ENCODE peak calls at places on chromosomes 3 and 15, in seven cellular contexts. Z is effector CD8-positive, alpha-beta T cell; Q is islet precursor cell; P is NCI-H460; J is fibroblast of mammary gland; B is astrocyte of the spinal cord; A is cardiac fibroblast. Y is an unnamed sample.

GRCh38 chr3:30693470-30694120 is 87.2 kb downstream of the TGFBR2 start:
- DNase-seq in P (peak), Z (peak), B (peak), A (peak), J (peak), Q (peak), Y (peak)

GRCh38 chr3:196202516-196202970 is 8.7 kb downstream of the ZDHHC19 start:
- DNase-seq in Q (peak), J (peak), P (no peak), A (peak), B (peak), Z (no peak), Y (no peak)

GRCh38 chr3:140469491-140469890 is 208.4 kb upstream of the TRIM42 start:
- DNase-seq in P (no peak), A (no peak), B (peak), Q (peak), Z (no peak), J (peak), Y (no peak)

GRCh38 chr3:102529452-102529851 is 94.6 kb downstream of the ZPLD1 start:
- DNase-seq in Q (peak), B (peak), Z (no peak), A (peak), J (peak), P (peak), Y (peak)

GRCh38 chr15:98745650-98746374 is 97.5 kb downstream of the IGF1R start:
- DNase-seq in Q (no peak), B (peak), P (no peak), J (no peak), A (peak), Z (no peak), Y (no peak)

GRCh38 chr15:81120069-81120468 is 14.0 kb upstream of the CFAP161 start:
- DNase-seq in Z (no peak), P (no peak), B (no peak), Q (no peak), A (no peak), J (no peak), Y (no peak)

GRCh38 chr3:114624676-114625181 is 330.9 kb downstream of the TIGIT start:
- DNase-seq in A (peak), P (peak), J (peak), Z (no peak), Q (peak), B (peak), Y (peak)

GRCh38 chr3:113064183-113064582 is 73.4 kb downstream of the GTPBP8 start:
- DNase-seq in Z (no peak), P (no peak), J (no peak), Q (peak), A (no peak), B (no peak), Y (no peak)

GRCh38 chr3:88031543-88032148 is 27.2 kb downstream of the CGGBP1 start:
- DNase-seq in Z (no peak), J (peak), B (peak), A (peak), P (peak), Q (no peak), Y (no peak)

GRCh38 chr3:43455233-43455632 is 166.6 kb downstream of the ANO10 start:
- DNase-seq in A (peak), Z (no peak), J (peak), Q (peak), P (no peak), B (peak), Y (no peak)

GRCh38 chr3:194565597-194566190 is 67.5 kb downstream of the TMEM44 start:
- DNase-seq in J (peak), Q (no peak), A (peak), B (peak), P (no peak), Z (no peak), Y (no peak)

GRCh38 chr3:15521573-15521965 is at the start of gene COLQ:
- DNase-seq in J (no peak), Q (no peak), A (peak), Z (no peak), B (no peak), P (no peak), Y (peak)

Y was measured in nephron progenitor cell.